ENCODE peak calls at places on chromosomes 3 and 15, in five cellular contexts. D is foreskin fibroblast; G is activated T-cell treated with anti-CD3 and anti-CD28 coated beads for 48 hours; P is cardiac fibroblast; I is stimulated activated CD8-positive, alpha-beta memory T cell treated with anti-CD3 and anti-CD28 coated beads, Interleukin-2, amount 100 ng/mL, for 48 hours. W is an unnamed sample.

GRCh38 chr15:78306176-78306774 is 6.9 kb upstream of the SKIC8 start:
- DNase-seq in G (no peak), D (peak; percentile 75), P (peak; percentile 88), I (no peak), W (peak; percentile 73)

GRCh38 chr15:38861108-38861507 is 296.5 kb upstream of the RASGRP1 start:
- DNase-seq in P (no peak), G (no peak), D (no peak), I (no peak), W (no peak)

GRCh38 chr3:184952671-184953070 is 140.7 kb downstream of the VPS8 start:
- DNase-seq in D (peak; percentile 50), I (no peak), G (no peak), P (peak; percentile 47), W (peak; percentile 13)

GRCh38 chr15:64130159-64130558 is 21.4 kb upstream of the SNX22 start:
- DNase-seq in G (no peak), D (no peak), I (no peak), P (no peak), W (no peak)

GRCh38 chr15:57611938-57612337 is 20.2 kb downstream of the MYZAP start:
- DNase-seq in D (peak; percentile 11), I (no peak), P (peak; percentile 51), G (no peak), W (peak; percentile 55)

GRCh38 chr3:108877906-108878305 is 55.3 kb downstream of the TRAT1 start:
- DNase-seq in P (no peak), D (no peak), G (no peak), I (no peak), W (no peak)

GRCh38 chr3:159586587-159587202 is 401.9 kb upstream of the IL12A start:
- DNase-seq in G (no peak), D (peak; percentile 26), P (peak; percentile 68), I (no peak), W (peak; percentile 57)

GRCh38 chr3:134155456-134155855 is 95.2 kb downstream of the RYK start:
- DNase-seq in I (no peak), P (no peak), G (no peak), D (no peak), W (no peak)

GRCh38 chr3:161208931-161209330 is 12.2 kb upstream of the NMD3 start:
- DNase-seq in D (no peak), G (no peak), P (no peak), I (no peak), W (no peak)

GRCh38 chr3:138945646-138946553 is 1.0 kb downstream of the FOXL2 start:
- DNase-seq in D (peak; percentile 39), I (no peak), P (peak; percentile 42), G (no peak), W (peak; percentile 48)

GRCh38 chr3:25532763-25533162 is 104.7 kb downstream of the RARB start:
- DNase-seq in I (peak; percentile 21), G (peak; percentile 21), P (peak; percentile 54), D (no peak), W (no peak)

GRCh38 chr3:178271740-178272387 is 264.4 kb upstream of the KCNMB2 start:
- DNase-seq in D (no peak), P (no peak), G (no peak), I (no peak), W (no peak)

GRCh38 chr3:32569540-32570425 is 875 bp downstream of the DYNC1LI1 start:
- DNase-seq in D (peak; percentile 31), I (peak; percentile 28), G (peak; percentile 29), P (peak; percentile 44), W (peak; percentile 60)

GRCh38 chr3:108189477-108189876 is 32.7 kb downstream of the IFT57 start:
- DNase-seq in G (no peak), D (no peak), P (no peak), I (no peak), W (no peak)

GRCh38 chr3:179713643-179714090 is 60.8 kb downstream of the USP13 start:
- DNase-seq in P (peak; percentile 67), G (no peak), I (no peak), D (peak; percentile 37), W (peak; percentile 57)

GRCh38 chr15:90591524-90591923 is 61.8 kb downstream of the CRTC3 start:
- DNase-seq in P (no peak), D (no peak), G (no peak), I (no peak), W (no peak)

GRCh38 chr3:80014576-80014975 is 246.8 kb upstream of the ROBO1 start:
- DNase-seq in P (peak; percentile 39), G (no peak), D (no peak), I (no peak), W (no peak)

GRCh38 chr15:85337398-85338074 is 42.9 kb upstream of the AKAP13 start:
- DNase-seq in I (no peak), P (peak; percentile 40), G (no peak), D (no peak), W (no peak)

GRCh38 chr3:190526787-190527767 is 13.2 kb downstream of the IL1RAP start:
- DNase-seq in D (no peak), G (no peak), I (no peak), P (peak; percentile 77), W (peak; percentile 37)

GRCh38 chr3:120909602-120909878 is 1.5 kb downstream of the STXBP5L start:
- DNase-seq in I (no peak), G (no peak), P (no peak), D (no peak), W (no peak)

GRCh38 chr3:187798531-187799520 is 53.6 kb upstream of the BCL6 start:
- DNase-seq in P (no peak), I (no peak), D (no peak), G (no peak), W (no peak)

GRCh38 chr3:194313642-194314430 is 37.3 kb downstream of the CPN2 start:
- DNase-seq in G (no peak), D (no peak), I (no peak), P (no peak), W (no peak)

GRCh38 chr15:54618120-54618519 is 578.6 kb downstream of the RSL24D1 start:
- DNase-seq in P (no peak), D (no peak), I (no peak), G (no peak), W (no peak)

GRCh38 chr3:124409650-124410275 is 320.5 kb upstream of the UMPS start:
- DNase-seq in D (no peak), P (peak; percentile 56), G (no peak), I (no peak), W (no peak)

GRCh38 chr15:75723171-75723846 is 10.7 kb upstream of the CSPG4 start:
- DNase-seq in G (no peak), I (no peak), D (no peak), P (no peak), W (no peak)

GRCh38 chr15:22891426-22892210 is 53.2 kb downstream of the NIPA2 start:
- DNase-seq in I (no peak), G (no peak), D (no peak), P (no peak), W (no peak)

GRCh38 chr3:149353581-149354184 is 20.2 kb upstream of the TM4SF18 start:
- DNase-seq in D (no peak), I (no peak), P (peak; percentile 5), G (no peak), W (no peak)

GRCh38 chr3:156659260-156659659 is 15.1 kb upstream of the TIPARP start:
- DNase-seq in D (no peak), I (no peak), P (no peak), G (no peak), W (no peak)

GRCh38 chr15:77145370-77145769 is 74.5 kb upstream of the TSPAN3 start:
- DNase-seq in D (no peak), P (no peak), I (no peak), G (no peak), W (no peak)

GRCh38 chr15:35665855-35666536 is 120.0 kb upstream of the DPH6 start:
- DNase-seq in D (no peak), G (no peak), P (no peak), I (no peak), W (no peak)

GRCh38 chr3:32996046-32996754 is 44.8 kb downstream of the CCR4 start:
- DNase-seq in P (no peak), D (no peak), G (no peak), I (no peak), W (no peak)

GRCh38 chr3:115788921-115789470 is 165.7 kb downstream of the GAP43 start:
- DNase-seq in I (no peak), P (peak; percentile 96), G (no peak), D (peak; percentile 86), W (peak; percentile 74)

GRCh38 chr3:30256474-30256873 is 349.9 kb upstream of the TGFBR2 start:
- DNase-seq in G (no peak), D (no peak), I (no peak), P (peak; percentile 16), W (no peak)

GRCh38 chr3:29382399-29382798 is 101.5 kb downstream of the RBMS3 start:
- DNase-seq in P (peak; percentile 79), G (no peak), D (peak; percentile 22), I (no peak), W (peak; percentile 58)

GRCh38 chr3:66107855-66108254 is 69.1 kb upstream of the MAGI1 start:
- DNase-seq in P (peak; percentile 89), G (no peak), D (peak; percentile 71), I (no peak), W (peak; percentile 59)

GRCh38 chr3:154334973-154335420 is 10.7 kb upstream of the DHX36 start:
- DNase-seq in D (peak; percentile 22), I (no peak), P (peak; percentile 67), G (no peak), W (peak; percentile 29)

GRCh38 chr3:71510485-71510884 is 73.0 kb downstream of the FOXP1 start:
- DNase-seq in G (no peak), D (no peak), I (no peak), P (peak; percentile 63), W (peak; percentile 39)

GRCh38 chr15:68191555-68191954 is 13.6 kb downstream of the CALML4 start:
- DNase-seq in G (no peak), P (no peak), I (no peak), D (no peak), W (no peak)

GRCh38 chr3:138186216-138186615 is 885 bp upstream of the ARMC8 start:
- DNase-seq in D (no peak), G (no peak), P (peak; percentile 9), I (no peak), W (no peak)

W was measured in AG20443.